ENCODE peak calls at places on chromosomes 2 and 18, in six cellular contexts. U is SK-N-SH; C is GM23338; O is psoas muscle; Q is HCT116; V is CD8-positive, alpha-beta memory T cell. N is an unnamed sample.
A peak's percentile ranks its signal among the peaks of the same experiment; 100 is the strongest.

GRCh38 chr2:216991563-216991962 is 131.7 kb upstream of the TNP1 start:
- DNase-seq in U (peak; percentile 62), C (no peak), O (peak; percentile 47), Q (no peak), V (no peak), N (no peak)

GRCh38 chr2:56018202-56018601 is 94.6 kb upstream of the EFEMP1 start:
- DNase-seq in U (no peak), C (no peak), O (no peak), Q (no peak), V (no peak), N (no peak)

GRCh38 chr18:12430137-12430990 is 22.6 kb downstream of the PRELID3A start:
- DNase-seq in U (no peak), C (no peak), O (no peak), Q (no peak), V (no peak), N (no peak)

GRCh38 chr2:173588931-173589369 is 234.3 kb downstream of the CDCA7 start:
- DNase-seq in U (no peak), C (no peak), O (no peak), Q (no peak), V (no peak), N (no peak)

GRCh38 chr2:200171761-200172482 is 134.6 kb upstream of the SPATS2L start:
- DNase-seq in U (no peak), C (no peak), O (no peak), Q (no peak), V (no peak), N (no peak)

GRCh38 chr2:129376404-129377077 is 602.9 kb upstream of the RAB6C start:
- DNase-seq in U (no peak), C (peak; percentile 5), O (no peak), Q (no peak), V (no peak), N (no peak)

GRCh38 chr18:9101730-9102390 is 639 bp upstream of the NDUFV2 start:
- DNase-seq in U (peak; percentile 66), C (no peak), O (no peak), Q (peak; percentile 44), V (peak; percentile 55), N (no peak)

GRCh38 chr2:238704471-238705230 is 143.2 kb upstream of the TWIST2 start:
- DNase-seq in U (no peak), C (no peak), O (no peak), Q (no peak), V (no peak), N (no peak)

GRCh38 chr2:669323-669722 is 7.9 kb downstream of the TMEM18 start:
- DNase-seq in U (no peak), C (no peak), O (no peak), Q (no peak), V (no peak), N (no peak)

GRCh38 chr18:58495634-58496033 is 133.3 kb downstream of the ALPK2 start:
- DNase-seq in U (no peak), C (no peak), O (no peak), Q (no peak), V (no peak), N (no peak)

GRCh38 chr2:10342245-10342951 is 39.7 kb downstream of the HPCAL1 start:
- DNase-seq in U (no peak), C (no peak), O (no peak), Q (no peak), V (no peak), N (no peak)

GRCh38 chr2:167147254-167147941 is 259.1 kb downstream of the XIRP2 start:
- DNase-seq in U (no peak), C (no peak), O (no peak), Q (no peak), V (no peak), N (no peak)

GRCh38 chr18:74929110-74929509 is 279.8 kb downstream of the PTGR3 start:
- DNase-seq in U (peak; percentile 25), C (no peak), O (peak; percentile 16), Q (no peak), V (no peak), N (peak; percentile 17)

GRCh38 chr2:53770264-53770663 is 2.7 kb downstream of the CHAC2 start:
- DNase-seq in U (no peak), C (no peak), O (no peak), Q (no peak), V (no peak), N (no peak)

GRCh38 chr2:104406273-104406726 is 447.6 kb upstream of the POU3F3 start:
- DNase-seq in U (peak; percentile 36), C (no peak), O (no peak), Q (no peak), V (no peak), N (no peak)

GRCh38 chr2:10132043-10132575 is 9.6 kb downstream of the RRM2 start:
- DNase-seq in U (no peak), C (no peak), O (no peak), Q (no peak), V (no peak), N (no peak)

GRCh38 chr2:172556284-172557033 is 569 bp downstream of the PDK1 start:
- DNase-seq in U (no peak), C (peak; percentile 94), O (peak; percentile 53), Q (peak; percentile 31), V (peak; percentile 56), N (peak; percentile 62)

GRCh38 chr2:182521453-182522427 is 94.9 kb upstream of the PDE1A start:
- DNase-seq in U (no peak), C (no peak), O (no peak), Q (no peak), V (no peak), N (no peak)

GRCh38 chr2:205988274-205988673 is 97.7 kb downstream of the INO80D start:
- DNase-seq in U (no peak), C (peak; percentile 29), O (no peak), Q (no peak), V (no peak), N (no peak)

GRCh38 chr18:62880673-62881364 is 165.5 kb downstream of the PHLPP1 start:
- DNase-seq in U (no peak), C (no peak), O (no peak), Q (no peak), V (no peak), N (no peak)

GRCh38 chr2:68438455-68439303 is 28.4 kb downstream of the FBXO48 start:
- DNase-seq in U (no peak), C (no peak), O (no peak), Q (no peak), V (no peak), N (no peak)

DNA sequence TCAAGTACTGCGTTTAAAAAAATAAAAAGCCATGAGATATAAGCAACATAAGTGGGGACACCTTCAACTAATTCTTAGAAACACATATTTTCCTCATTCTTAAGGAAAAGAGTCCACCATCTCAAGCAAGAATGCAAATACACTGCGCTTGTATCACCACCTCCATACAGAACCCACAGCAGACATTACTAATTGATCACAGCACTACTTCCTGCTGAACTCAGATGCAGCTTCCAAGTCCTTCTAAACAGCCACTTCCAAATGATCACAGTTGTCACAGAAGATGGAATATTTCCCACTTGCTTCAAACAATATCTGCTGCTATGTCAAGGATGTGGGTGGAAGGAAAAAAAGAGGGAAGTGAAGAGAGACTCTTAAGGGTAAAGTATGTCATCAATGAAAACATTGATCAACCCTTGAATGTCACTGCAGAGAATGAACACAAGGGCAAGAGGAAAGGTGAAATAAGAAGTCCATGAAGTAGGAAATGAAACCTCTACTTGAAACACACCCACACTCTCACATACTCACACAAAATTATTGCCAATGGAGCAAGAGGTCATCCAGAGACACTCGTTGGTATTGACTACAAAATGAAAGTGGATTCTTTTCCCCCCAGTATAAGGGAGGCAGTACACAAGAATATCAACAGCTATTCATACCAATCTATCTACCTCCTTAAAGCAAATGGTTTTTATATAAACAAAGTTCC is 22.1 kb downstream of the TGFA start:
- DNase-seq in U (no peak), C (no peak), O (no peak), Q (no peak), V (no peak), N (no peak)
- H3K27ac ChIP-seq in U (no peak overlapping the region), C (no peak overlapping the region), O (no peak overlapping the region), Q (no peak overlapping the region), V (no peak overlapping the region), N (no peak overlapping the region)

GRCh38 chr2:36397040-36397616 is 41.5 kb downstream of the CRIM1 start:
- DNase-seq in U (no peak), C (no peak), O (no peak), Q (no peak), V (no peak), N (no peak)

GRCh38 chr2:36395866-36396265 is 40.3 kb downstream of the CRIM1 start:
- DNase-seq in U (no peak), C (no peak), O (no peak), Q (no peak), V (no peak), N (no peak)

GRCh38 chr2:36392854-36393253 is 37.3 kb downstream of the CRIM1 start:
- DNase-seq in U (no peak), C (peak; percentile 66), O (no peak), Q (no peak), V (no peak), N (no peak)

GRCh38 chr2:36394804-36395203 is 39.2 kb downstream of the CRIM1 start:
- DNase-seq in U (no peak), C (no peak), O (no peak), Q (no peak), V (no peak), N (no peak)

GRCh38 chr2:36393738-36394256 is 38.2 kb downstream of the CRIM1 start:
- DNase-seq in U (no peak), C (no peak), O (no peak), Q (no peak), V (no peak), N (no peak)
- H3K27ac ChIP-seq in U (no peak overlapping the region), C (no peak overlapping the region), O (no peak overlapping the region), Q (no peak overlapping the region), V (no peak overlapping the region), N (no peak overlapping the region)

DNA sequence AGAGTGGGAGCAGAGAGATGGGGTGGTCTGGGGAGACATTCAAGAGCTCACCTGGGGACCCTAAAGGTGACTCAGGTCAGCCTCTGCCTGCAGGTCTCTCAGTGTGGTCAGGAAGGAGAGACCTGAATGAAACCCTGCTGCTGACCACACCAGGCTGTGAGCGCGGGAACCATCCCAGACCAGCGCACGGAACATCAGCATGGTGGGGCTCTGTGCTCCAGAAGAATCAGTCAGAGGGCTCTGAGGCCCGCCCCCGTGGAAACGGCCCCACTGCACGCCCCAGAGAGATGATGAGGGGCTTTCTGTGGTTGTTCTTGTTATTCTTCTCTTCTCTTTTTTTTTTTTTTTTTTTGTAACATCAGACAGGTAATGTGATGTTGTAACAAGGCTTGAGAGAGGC is 302.3 kb downstream of the EIPR1 start:
- DNase-seq in U (no peak), C (no peak), O (no peak), Q (no peak), V (no peak), N (no peak)
- H3K27ac ChIP-seq in U (no peak overlapping the region), C (no peak overlapping the region), O (no peak overlapping the region), Q (no peak overlapping the region), V (no peak overlapping the region), N (no peak overlapping the region)

DNA sequence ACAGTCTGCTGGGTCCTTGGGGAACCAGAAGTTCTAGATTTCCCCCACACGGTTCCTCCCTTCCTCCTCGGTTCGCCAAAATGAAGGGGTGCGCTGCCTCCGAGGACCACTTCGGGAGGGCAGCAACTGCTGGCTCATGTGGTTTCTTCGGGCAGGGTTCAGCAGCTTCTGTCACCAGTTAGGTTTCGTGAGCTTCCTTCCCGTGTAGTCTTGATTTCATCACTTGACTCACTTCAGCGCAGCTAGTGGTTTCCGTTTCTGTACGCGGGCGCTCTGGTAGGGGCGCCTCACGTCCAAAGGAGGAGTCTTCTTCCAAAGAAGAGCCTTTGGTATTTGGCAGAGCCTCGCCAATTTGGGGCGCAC is 454 bp upstream of the GALNT3 start:
- DNase-seq in U (peak; percentile 8), C (peak; percentile 71), O (peak; percentile 14), Q (peak; percentile 6), V (peak; percentile 66), N (peak; percentile 4)
- H3K27ac ChIP-seq in U (no peak overlapping the region), C (peak overlapping the region; percentile 70), O (no peak overlapping the region), Q (peak overlapping the region; percentile 6), V (peak overlapping the region; percentile 38), N (no peak overlapping the region)

GRCh38 chr18:79590191-79591039 is 89.2 kb upstream of the CTDP1 start:
- DNase-seq in U (no peak), C (no peak), O (no peak), Q (no peak), V (no peak), N (no peak)
- H3K27ac ChIP-seq in U (no peak overlapping the region), C (no peak overlapping the region), O (no peak overlapping the region), Q (no peak overlapping the region), V (no peak overlapping the region), N (no peak overlapping the region)

N was measured in heart right ventricle.